ENCODE peak calls at places on chromosomes 2 and 18, in six cellular contexts. U is A549, Z is HepG2, K is SK-N-SH, D is H1, G is K562. W is an unnamed sample.

GRCh38 chr2:6986251-6986893 is 69.2 kb downstream of the RNF144A start:
- DNase-seq in D (no peak), G (no peak), Z (no peak), U (no peak), K (peak), W (no peak)

GRCh38 chr2:66748939-66749338 is 314.0 kb downstream of the MEIS1 start:
- DNase-seq in K (no peak), Z (no peak), U (no peak), D (no peak), G (no peak), W (no peak)

GRCh38 chr18:35029103-35029502 is 12.1 kb upstream of the MAPRE2 start:
- DNase-seq in D (no peak), Z (no peak), U (no peak), K (no peak), G (no peak), W (no peak)

GRCh38 chr2:236688563-236689392 is 119.2 kb downstream of the ACKR3 start:
- DNase-seq in G (no peak), Z (no peak), D (no peak), U (no peak), K (no peak), W (no peak)

GRCh38 chr18:54702687-54703086 is 111.6 kb downstream of the DYNAP start:
- DNase-seq in D (no peak), Z (no peak), U (no peak), K (no peak), G (no peak), W (no peak)

GRCh38 chr2:108423067-108423466 is 25.9 kb upstream of the GCC2 start:
- DNase-seq in D (no peak), K (no peak), U (no peak), G (no peak), Z (peak), W (no peak)

GRCh38 chr2:150063432-150063889 is 424.0 kb downstream of the RND3 start:
- DNase-seq in G (no peak), Z (no peak), U (no peak), K (no peak), D (no peak), W (no peak)

GRCh38 chr2:43467889-43468288 is 127.9 kb downstream of the THADA start:
- DNase-seq in D (no peak), U (no peak), G (no peak), K (no peak), Z (no peak), W (no peak)

GRCh38 chr2:134660619-134661403 is 58.0 kb downstream of the TMEM163 start:
- DNase-seq in G (no peak), U (no peak), K (no peak), Z (no peak), D (no peak), W (no peak)

GRCh38 chr2:192499476-192499875 is 304.7 kb upstream of the TMEFF2 start:
- DNase-seq in K (no peak), U (no peak), Z (no peak), G (no peak), D (no peak), W (no peak)

GRCh38 chr2:54770676-54771075 is 47.2 kb downstream of the EML6 start:
- DNase-seq in K (no peak), Z (no peak), U (no peak), D (no peak), G (no peak), W (no peak)

GRCh38 chr2:110903548-110903947 is 171.2 kb downstream of the ACOXL start:
- DNase-seq in U (no peak), D (no peak), Z (no peak), G (no peak), K (peak), W (no peak)
- TF ChIP-seq CHD2 in U (no peak), D (no peak), Z (no peak), G (no peak), K (peak), W (no peak)

GRCh38 chr2:106547104-106547503 is 59.9 kb downstream of the CD8B2 start:
- DNase-seq in D (no peak), Z (no peak), G (no peak), K (no peak), U (no peak), W (no peak)
- TF ChIP-seq RAD21 in D (no peak), Z (no peak), G (no peak), K (no peak), U (no peak), W (no peak)

GRCh38 chr2:3254438-3254941 is 123.1 kb downstream of the EIPR1 start:
- DNase-seq in D (no peak), U (no peak), Z (no peak), K (no peak), G (no peak), W (peak)
- TF ChIP-seq CHD2 in D (no peak), U (no peak), Z (no peak), K (no peak), G (no peak), W (peak)

GRCh38 chr2:16665746-16666452 is at the start of gene CYRIA:
- DNase-seq in U (peak), Z (no peak), K (peak), D (no peak), G (peak), W (no peak)

GRCh38 chr2:16664052-16664731 is 1.4 kb downstream of the CYRIA start:
- DNase-seq in U (no peak), Z (no peak), D (no peak), K (peak), G (no peak), W (no peak)

GRCh38 chr2:16666453-16666801 is 793 bp upstream of the CYRIA start:
- DNase-seq in K (no peak), U (no peak), D (peak), G (no peak), Z (no peak), W (no peak)

GRCh38 chr2:16663121-16663905 is 2.3 kb downstream of the CYRIA start:
- DNase-seq in D (no peak), K (no peak), Z (no peak), G (no peak), U (no peak), W (no peak)

GRCh38 chr2:16664809-16665745 is 557 bp downstream of the CYRIA start:
- DNase-seq in K (no peak), U (peak), Z (no peak), D (no peak), G (no peak), W (no peak)
- TF ChIP-seq RAD21 in K (no peak), U (no peak), Z (no peak), D (no peak), G (no peak), W (no peak)

DNA sequence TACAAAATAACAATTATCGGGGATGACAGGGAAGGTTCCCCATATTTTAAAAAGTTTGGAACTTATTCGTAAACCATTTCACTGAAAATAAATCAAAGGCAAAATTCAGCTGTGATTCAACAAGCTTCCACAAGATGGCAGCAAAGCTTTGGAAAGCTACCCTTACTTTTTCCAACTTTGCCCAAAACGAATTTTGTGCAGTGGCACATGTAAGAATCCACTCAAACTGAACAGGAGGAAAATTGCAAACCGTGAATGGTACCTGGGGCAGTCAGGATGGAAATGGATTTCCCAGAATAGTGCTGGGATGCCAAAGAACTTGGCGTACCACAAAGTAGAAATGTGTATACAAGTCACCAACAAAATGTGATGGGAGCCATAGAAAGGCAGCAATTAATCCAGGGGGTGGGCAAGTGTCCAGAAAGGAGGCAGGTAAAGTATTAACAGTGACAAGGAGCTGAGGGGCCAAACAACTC is 10.7 kb downstream of the RPL31 start:
- DNase-seq in K (peak), Z (peak), D (no peak), G (peak), U (no peak), W (no peak)
- TF ChIP-seq CHD2 in K (no peak), Z (no peak), D (no peak), G (no peak), U (no peak), W (no peak)

W was measured in GM12878.